ENCODE peak calls at places on chromosome 6, in four cellular contexts. One of them, this sample, is unnamed.

GRCh38 chr6:28585335-28585734 is 59.7 kb downstream of the GPX5 start:
- DNase-seq in T-cell: no peak
- DNase-seq in stimulated activated CD8-positive, alpha-beta memory T cell treated with anti-CD3 and anti-CD28 coated beads, Interleukin-15, amount 100 ng/mL, for 48 hours: no peak
- DNase-seq in neural crest cell: no peak
- DNase-seq in this sample: no peak

GRCh38 chr6:107638493-107638892 is 148.6 kb downstream of the SOBP start:
- DNase-seq in T-cell: no peak
- DNase-seq in stimulated activated CD8-positive, alpha-beta memory T cell treated with anti-CD3 and anti-CD28 coated beads, Interleukin-15, amount 100 ng/mL, for 48 hours: no peak
- DNase-seq in neural crest cell: no peak
- DNase-seq in this sample: no peak

GRCh38 chr6:13453771-13454251 is 33.6 kb downstream of the GFOD1 start:
- DNase-seq in T-cell: no peak
- DNase-seq in stimulated activated CD8-positive, alpha-beta memory T cell treated with anti-CD3 and anti-CD28 coated beads, Interleukin-15, amount 100 ng/mL, for 48 hours: no peak
- DNase-seq in neural crest cell: no peak
- DNase-seq in this sample: peak

GRCh38 chr6:129677634-129678325 is 32.2 kb downstream of the ARHGAP18 start:
- DNase-seq in T-cell: no peak
- DNase-seq in stimulated activated CD8-positive, alpha-beta memory T cell treated with anti-CD3 and anti-CD28 coated beads, Interleukin-15, amount 100 ng/mL, for 48 hours: no peak
- DNase-seq in neural crest cell: no peak
- DNase-seq in this sample: no peak

GRCh38 chr6:11628562-11628961 is 91.0 kb downstream of the TMEM170B start:
- DNase-seq in T-cell: no peak
- DNase-seq in stimulated activated CD8-positive, alpha-beta memory T cell treated with anti-CD3 and anti-CD28 coated beads, Interleukin-15, amount 100 ng/mL, for 48 hours: no peak
- DNase-seq in neural crest cell: no peak
- DNase-seq in this sample: no peak

GRCh38 chr6:1316482-1317220 is 4.8 kb downstream of the FOXQ1 start:
- DNase-seq in T-cell: peak
- DNase-seq in stimulated activated CD8-positive, alpha-beta memory T cell treated with anti-CD3 and anti-CD28 coated beads, Interleukin-15, amount 100 ng/mL, for 48 hours: no peak
- DNase-seq in neural crest cell: no peak
- DNase-seq in this sample: no peak

GRCh38 chr6:15183979-15184378 is 61.9 kb upstream of the JARID2 start:
- DNase-seq in T-cell: no peak
- DNase-seq in stimulated activated CD8-positive, alpha-beta memory T cell treated with anti-CD3 and anti-CD28 coated beads, Interleukin-15, amount 100 ng/mL, for 48 hours: no peak
- DNase-seq in neural crest cell: no peak
- DNase-seq in this sample: no peak

GRCh38 chr6:1395496-1395895 is 6.1 kb downstream of the FOXF2 start:
- DNase-seq in T-cell: no peak
- DNase-seq in stimulated activated CD8-positive, alpha-beta memory T cell treated with anti-CD3 and anti-CD28 coated beads, Interleukin-15, amount 100 ng/mL, for 48 hours: no peak
- DNase-seq in neural crest cell: no peak
- DNase-seq in this sample: no peak

GRCh38 chr6:157273756-157274088 is 49.6 kb downstream of the TMEM242 start:
- DNase-seq in T-cell: peak
- DNase-seq in stimulated activated CD8-positive, alpha-beta memory T cell treated with anti-CD3 and anti-CD28 coated beads, Interleukin-15, amount 100 ng/mL, for 48 hours: peak
- DNase-seq in neural crest cell: peak
- DNase-seq in this sample: no peak

GRCh38 chr6:168715643-168716481 is 274.9 kb downstream of the SMOC2 start:
- DNase-seq in T-cell: no peak
- DNase-seq in stimulated activated CD8-positive, alpha-beta memory T cell treated with anti-CD3 and anti-CD28 coated beads, Interleukin-15, amount 100 ng/mL, for 48 hours: no peak
- DNase-seq in neural crest cell: no peak
- DNase-seq in this sample: no peak

GRCh38 chr6:134703206-134703605 is 246.7 kb downstream of the ALDH8A1 start:
- DNase-seq in T-cell: no peak
- DNase-seq in stimulated activated CD8-positive, alpha-beta memory T cell treated with anti-CD3 and anti-CD28 coated beads, Interleukin-15, amount 100 ng/mL, for 48 hours: no peak
- DNase-seq in neural crest cell: no peak
- DNase-seq in this sample: no peak

GRCh38 chr6:47134476-47135189 is 92.5 kb upstream of the ADGRF1 start:
- DNase-seq in T-cell: no peak
- DNase-seq in stimulated activated CD8-positive, alpha-beta memory T cell treated with anti-CD3 and anti-CD28 coated beads, Interleukin-15, amount 100 ng/mL, for 48 hours: no peak
- DNase-seq in neural crest cell: no peak
- DNase-seq in this sample: no peak

GRCh38 chr6:62429781-62430180 is 143.8 kb upstream of the KHDRBS2 start:
- DNase-seq in T-cell: no peak
- DNase-seq in stimulated activated CD8-positive, alpha-beta memory T cell treated with anti-CD3 and anti-CD28 coated beads, Interleukin-15, amount 100 ng/mL, for 48 hours: no peak
- DNase-seq in neural crest cell: no peak
- DNase-seq in this sample: peak

GRCh38 chr6:35396991-35397390 is 54.6 kb downstream of the PPARD start:
- DNase-seq in T-cell: no peak
- DNase-seq in stimulated activated CD8-positive, alpha-beta memory T cell treated with anti-CD3 and anti-CD28 coated beads, Interleukin-15, amount 100 ng/mL, for 48 hours: no peak
- DNase-seq in neural crest cell: no peak
- DNase-seq in this sample: no peak

This sample was measured in G401.